ENCODE peak calls at places on chromosomes 11 and 22, in five cellular contexts. S, U, F, I and O are unnamed samples.

GRCh38 chr11:128549256-128549944 is 38.0 kb downstream of the ETS1 start:
- DNase-seq in S (peak; percentile 89), U (no peak), F (peak; percentile 73), I (no peak), O (peak; percentile 81)

GRCh38 chr11:35629914-35630313 is 11.7 kb downstream of the FJX1 start:
- DNase-seq in S (no peak), U (no peak), F (peak; percentile 98), I (peak; percentile 93), O (peak; percentile 98)

GRCh38 chr22:41501209-41501608 is 32.3 kb downstream of the ACO2 start:
- DNase-seq in S (no peak), U (no peak), F (peak; percentile 29), I (no peak), O (no peak)

GRCh38 chr11:70934999-70935768 is 317.2 kb downstream of the SHANK2 start:
- DNase-seq in S (no peak), U (no peak), F (no peak), I (no peak), O (no peak)

GRCh38 chr11:27420722-27421572 is 51.6 kb downstream of the LGR4 start:
- DNase-seq in S (no peak), U (no peak), F (no peak), I (no peak), O (no peak)

GRCh38 chr11:74819400-74819799 is 70.8 kb downstream of the RNF169 start:
- DNase-seq in S (no peak), U (no peak), F (peak; percentile 68), I (no peak), O (no peak)

GRCh38 chr11:116731097-116731761 is 41.6 kb downstream of the BUD13 start:
- DNase-seq in S (no peak), U (no peak), F (peak; percentile 6), I (no peak), O (no peak)

GRCh38 chr11:3905080-3905953 is 49.9 kb downstream of the STIM1 start:
- DNase-seq in S (no peak), U (peak; percentile 65), F (peak; percentile 91), I (no peak), O (peak; percentile 59)

GRCh38 chr22:19107730-19108074 is 14.5 kb downstream of the DGCR2 start:
- DNase-seq in S (no peak), U (no peak), F (no peak), I (no peak), O (no peak)

GRCh38 chr11:125378596-125378995 is 117.5 kb downstream of the FEZ1 start:
- DNase-seq in S (no peak), U (no peak), F (no peak), I (no peak), O (no peak)

GRCh38 chr22:22213231-22213630 is 31.4 kb upstream of the VPREB1 start:
- DNase-seq in S (no peak), U (no peak), F (no peak), I (no peak), O (no peak)

GRCh38 chr11:76218449-76219206 is 12.3 kb upstream of the WNT11 start:
- DNase-seq in S (no peak), U (no peak), F (no peak), I (no peak), O (no peak)

GRCh38 chr11:369336-370018 is at the start of gene B4GALNT4:
- DNase-seq in S (no peak), U (no peak), F (no peak), I (no peak), O (no peak)

GRCh38 chr11:95297680-95298452 is 66.9 kb upstream of the SESN3 start:
- DNase-seq in S (no peak), U (no peak), F (no peak), I (no peak), O (no peak)

GRCh38 chr11:125768256-125769046 is 10.2 kb downstream of the PATE2 start:
- DNase-seq in S (no peak), U (no peak), F (no peak), I (no peak), O (no peak)

GRCh38 chr11:120013325-120014250 is 124.3 kb downstream of the TRIM29 start:
- DNase-seq in S (no peak), U (no peak), F (peak; percentile 66), I (no peak), O (no peak)

GRCh38 chr11:59654893-59655292 is 13.9 kb downstream of the PATL1 start:
- DNase-seq in S (no peak), U (no peak), F (no peak), I (no peak), O (no peak)

GRCh38 chr22:28999510-29000224 is 62.0 kb downstream of the C22orf31 start:
- DNase-seq in S (no peak), U (no peak), F (no peak), I (no peak), O (no peak)

GRCh38 chr11:43583548-43583947 is 97.0 kb upstream of the HSD17B12 start:
- DNase-seq in S (no peak), U (no peak), F (no peak), I (no peak), O (no peak)
- H3K4me3 ChIP-seq in S (no peak overlapping the region), U (no peak overlapping the region), F (no peak overlapping the region), I (no peak overlapping the region), O (no peak overlapping the region)

GRCh38 chr11:8016396-8016949 is 29.3 kb downstream of the EIF3F start:
- DNase-seq in S (no peak), U (no peak), F (no peak), I (no peak), O (no peak)

GRCh38 chr11:8019671-8020597 is 32.8 kb downstream of the EIF3F start:
- DNase-seq in S (no peak), U (no peak), F (peak; percentile 5), I (no peak), O (no peak)

GRCh38 chr11:8017894-8018741 is 31.0 kb downstream of the EIF3F start:
- DNase-seq in S (no peak), U (no peak), F (peak; percentile 13), I (no peak), O (no peak)

GRCh38 chr11:8017071-8017470 is 29.9 kb downstream of the EIF3F start:
- DNase-seq in S (no peak), U (no peak), F (no peak), I (no peak), O (no peak)

DNA sequence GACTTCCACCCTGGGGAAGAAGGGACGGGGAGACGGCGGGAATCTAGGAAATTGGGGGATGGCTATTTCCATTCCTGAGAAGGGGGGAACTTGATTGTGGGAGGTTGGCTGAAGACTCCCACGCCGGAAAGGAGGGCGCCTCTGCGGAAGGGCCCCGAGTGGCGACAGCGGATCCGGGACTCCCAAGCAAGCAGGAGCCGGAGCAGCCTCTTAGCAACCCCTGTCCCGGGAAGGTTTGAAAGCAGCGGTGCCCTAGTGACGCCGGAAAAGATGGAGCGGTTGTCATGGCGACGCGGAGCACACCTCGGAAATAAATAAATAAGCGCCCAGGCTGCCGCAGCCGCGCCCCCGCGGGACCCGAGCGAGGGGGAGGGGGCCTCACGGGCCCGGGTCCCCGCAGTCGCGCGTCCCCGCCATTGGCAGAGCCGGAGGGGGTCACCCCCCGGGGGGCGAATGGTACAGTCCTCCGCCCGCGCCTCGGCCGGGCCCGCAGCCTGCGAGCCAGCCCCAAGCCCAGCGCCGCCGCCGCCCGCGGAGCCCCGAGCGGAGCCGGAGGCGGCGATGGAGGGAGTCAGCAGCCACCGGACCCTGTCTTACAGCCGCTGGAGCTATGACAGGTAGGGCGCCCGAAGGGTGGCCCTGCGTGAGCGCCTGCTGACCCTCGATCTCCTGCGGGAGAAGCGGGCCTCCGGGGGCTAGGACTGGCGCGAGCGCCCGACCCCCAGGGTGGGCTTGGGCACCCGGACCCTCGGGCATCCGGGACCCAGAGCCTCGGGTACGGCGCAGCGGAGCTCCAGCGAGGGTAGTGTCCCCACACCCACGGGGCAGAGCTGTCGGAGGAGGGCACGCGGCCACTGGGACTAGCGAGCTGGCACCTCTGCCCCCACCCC is 31.9 kb downstream of the EIF3F start:
- DNase-seq in S (peak; percentile 93), U (peak; percentile 48), F (peak; percentile 51), I (no peak), O (no peak)
- H3K4me3 ChIP-seq in S (peak overlapping the region; percentile 56), U (peak overlapping the region; percentile 33), F (peak overlapping the region; percentile 57), I (peak overlapping the region; percentile 59), O (peak overlapping the region; percentile 65)

GRCh38 chr11:16791494-16791961 is 53.1 kb downstream of the C11orf58 start:
- DNase-seq in S (no peak), U (peak; percentile 56), F (peak; percentile 96), I (peak; percentile 91), O (peak; percentile 81)
- H3K4me3 ChIP-seq in S (no peak overlapping the region), U (no peak overlapping the region), F (no peak overlapping the region), I (no peak overlapping the region), O (no peak overlapping the region)

GRCh38 chr11:109422755-109423113 is 744 bp downstream of the C11orf87 start:
- DNase-seq in S (no peak), U (no peak), F (peak; percentile 27), I (no peak), O (no peak)
- H3K4me3 ChIP-seq in S (no peak overlapping the region), U (no peak overlapping the region), F (peak overlapping the region; percentile 44), I (peak overlapping the region; percentile 47), O (peak overlapping the region; percentile 50)

GRCh38 chr11:46216765-46217089 is 60.7 kb upstream of the CREB3L1 start:
- DNase-seq in S (no peak), U (no peak), F (no peak), I (no peak), O (no peak)

GRCh38 chr11:46220313-46220712 is 57.1 kb upstream of the CREB3L1 start:
- DNase-seq in S (no peak), U (no peak), F (no peak), I (no peak), O (no peak)

GRCh38 chr11:46212720-46213119 is 64.7 kb upstream of the CREB3L1 start:
- DNase-seq in S (no peak), U (no peak), F (no peak), I (no peak), O (no peak)

GRCh38 chr11:46215208-46215931 is 62.1 kb upstream of the CREB3L1 start:
- DNase-seq in S (no peak), U (no peak), F (no peak), I (no peak), O (no peak)

DNA sequence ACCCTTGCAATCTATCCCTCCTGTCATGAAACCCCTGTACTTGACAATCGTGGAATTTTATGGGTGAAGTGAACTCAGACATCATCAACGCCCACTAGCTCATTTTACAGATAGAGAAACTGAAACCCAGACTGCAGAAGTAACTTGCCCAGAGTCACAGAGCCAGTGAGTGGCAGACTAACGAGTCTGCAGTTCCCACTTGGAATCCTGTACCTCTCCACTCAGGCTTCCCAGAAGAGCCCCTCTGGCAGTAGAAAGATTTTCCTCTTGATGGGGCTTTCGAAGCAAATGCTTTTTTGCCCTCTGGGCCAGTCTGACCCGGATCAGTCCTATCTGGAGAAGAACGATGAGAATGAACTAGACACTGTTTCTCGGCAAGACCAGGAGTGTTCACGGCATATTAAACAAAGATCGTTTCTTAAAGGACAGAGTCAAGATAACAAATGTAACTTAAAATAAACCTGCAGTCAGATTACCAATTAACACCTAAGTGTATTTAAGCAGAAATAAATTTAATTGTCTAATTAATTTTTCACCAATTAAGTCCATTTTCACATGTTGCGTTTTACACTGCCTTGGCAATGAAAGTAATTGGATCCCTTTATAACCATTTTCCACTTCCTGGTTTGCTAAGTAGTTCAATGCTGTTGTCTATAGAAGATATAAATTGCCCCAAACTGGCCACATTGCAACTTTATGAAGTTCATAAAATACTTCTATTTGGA is 61.3 kb upstream of the CREB3L1 start:
- DNase-seq in S (no peak), U (no peak), F (no peak), I (no peak), O (no peak)
- H3K4me3 ChIP-seq in S (peak overlapping the region; percentile 20), U (no peak overlapping the region), F (no peak overlapping the region), I (no peak overlapping the region), O (peak overlapping the region; percentile 20)